ENCODE peak calls at places on chromosome X, in nine cellular contexts. D is mucosa of gallbladder, Y is T-helper 2 cell, A is left lung, J is NCI-H82, T is amygdala, C is HEK293T, K is right cardiac atrium, W is PC-3. I is an unnamed sample.

GRCh38 chrX:47224266-47224895 is 5.9 kb downstream of the CDK16 start:
- DNase-seq in D (no peak), Y (no peak), A (no peak), J (no peak), T (no peak), C (no peak), K (no peak), W (no peak), I (no peak)

GRCh38 chrX:74421181-74422028 is at the start of gene SLC16A2:
- DNase-seq in D (peak; percentile 62), Y (no peak), A (peak; percentile 68), J (peak; percentile 94), T (no peak), C (peak; percentile 70), K (peak; percentile 91), W (peak; percentile 72), I (peak; percentile 86)

GRCh38 chrX:24426340-24426913 is 38.7 kb upstream of the PDK3 start:
- DNase-seq in D (no peak), Y (no peak), A (no peak), J (peak; percentile 37), T (no peak), C (no peak), K (no peak), W (peak; percentile 39), I (peak; percentile 15)

GRCh38 chrX:12894074-12894691 is 12.2 kb upstream of the TLR8 start:
- DNase-seq in D (no peak), Y (no peak), A (no peak), J (peak; percentile 73), T (no peak), C (peak; percentile 34), K (no peak), W (peak; percentile 55), I (peak; percentile 50)

GRCh38 chrX:86133761-86134160 is 14.5 kb upstream of the DACH2 start:
- DNase-seq in D (no peak), Y (no peak), A (no peak), J (peak; percentile 6), T (no peak), C (no peak), K (no peak), W (no peak), I (peak; percentile 17)

GRCh38 chrX:14398725-14399124 is 130.6 kb upstream of the GLRA2 start:
- DNase-seq in D (peak; percentile 21), Y (no peak), A (no peak), J (no peak), T (no peak), C (no peak), K (no peak), W (peak; percentile 64), I (no peak)

GRCh38 chrX:19839770-19840254 is 47.6 kb downstream of the SH3KBP1 start:
- DNase-seq in D (no peak), Y (no peak), A (no peak), J (no peak), T (no peak), C (no peak), K (no peak), W (peak; percentile 72), I (no peak)

GRCh38 chrX:125205918-125206665 is 113.6 kb upstream of the TEX13C start:
- DNase-seq in D (no peak), Y (no peak), A (no peak), J (no peak), T (no peak), C (no peak), K (no peak), W (peak; percentile 30), I (peak; percentile 5)

GRCh38 chrX:11908371-11908770 is 150.3 kb downstream of the MSL3 start:
- DNase-seq in D (no peak), Y (no peak), A (no peak), J (peak; percentile 47), T (no peak), C (peak; percentile 20), K (no peak), W (peak; percentile 63), I (peak; percentile 8)

GRCh38 chrX:35251229-35251628 is 308.6 kb downstream of the FAM47B start:
- DNase-seq in D (no peak), Y (no peak), A (no peak), J (no peak), T (no peak), C (no peak), K (no peak), W (no peak), I (no peak)

GRCh38 chrX:27583976-27584375 is 6.2 kb upstream of the DCAF8L2 start:
- DNase-seq in D (no peak), Y (no peak), A (no peak), J (no peak), T (no peak), C (no peak), K (no peak), W (peak; percentile 49), I (no peak)

GRCh38 chrX:40072246-40072645 is 25.5 kb downstream of the BCOR start:
- DNase-seq in D (no peak), Y (no peak), A (no peak), J (no peak), T (no peak), C (no peak), K (no peak), W (no peak), I (no peak)

GRCh38 chrX:80572636-80573035 is 152.4 kb downstream of the TENT5D start:
- DNase-seq in D (no peak), Y (no peak), A (no peak), J (no peak), T (no peak), C (no peak), K (no peak), W (no peak), I (no peak)

GRCh38 chrX:110131031-110131430 is 128.1 kb downstream of the TMEM164 start:
- DNase-seq in D (no peak), Y (no peak), A (no peak), J (peak; percentile 98), T (no peak), C (no peak), K (no peak), W (no peak), I (no peak)

GRCh38 chrX:70171636-70172035 is 5.6 kb upstream of the DGAT2L6 start:
- DNase-seq in D (no peak), Y (no peak), A (no peak), J (peak; percentile 19), T (no peak), C (no peak), K (no peak), W (peak; percentile 39), I (no peak)

GRCh38 chrX:109472939-109473713 is 8.8 kb downstream of the GUCY2F start:
- DNase-seq in D (no peak), Y (no peak), A (no peak), J (peak; percentile 57), T (no peak), C (peak; percentile 55), K (peak; percentile 18), W (peak; percentile 28), I (peak; percentile 1)

GRCh38 chrX:154799554-154800348 is 5.5 kb downstream of the MPP1 start:
- DNase-seq in D (peak; percentile 75), Y (no peak), A (no peak), J (peak; percentile 92), T (no peak), C (no peak), K (no peak), W (peak; percentile 64), I (no peak)

GRCh38 chrX:40581333-40581910 is 652 bp downstream of the ATP6AP2 start:
- DNase-seq in D (no peak), Y (no peak), A (no peak), J (peak; percentile 15), T (no peak), C (no peak), K (no peak), W (peak; percentile 13), I (no peak)

GRCh38 chrX:123830309-123830708 is 29.5 kb upstream of the XIAP start:
- DNase-seq in D (peak; percentile 54), Y (no peak), A (peak; percentile 56), J (no peak), T (no peak), C (no peak), K (no peak), W (no peak), I (no peak)

GRCh38 chrX:109890300-109890699 is 112.6 kb upstream of the TMEM164 start:
- DNase-seq in D (no peak), Y (no peak), A (no peak), J (no peak), T (no peak), C (no peak), K (no peak), W (no peak), I (no peak)

GRCh38 chrX:40281341-40282005 is 183.7 kb upstream of the BCOR start:
- DNase-seq in D (no peak), Y (no peak), A (no peak), J (no peak), T (no peak), C (no peak), K (no peak), W (no peak), I (no peak)

GRCh38 chrX:10525381-10525780 is 95.0 kb downstream of the MID1 start:
- DNase-seq in D (no peak), Y (no peak), A (no peak), J (no peak), T (no peak), C (no peak), K (no peak), W (no peak), I (no peak)

GRCh38 chrX:3425031-3425430 is 78.6 kb upstream of the MXRA5 start:
- DNase-seq in D (no peak), Y (no peak), A (no peak), J (no peak), T (no peak), C (no peak), K (no peak), W (no peak), I (no peak)

GRCh38 chrX:130552444-130553073 is 150.8 kb downstream of the RBMX2 start:
- DNase-seq in D (no peak), Y (no peak), A (no peak), J (no peak), T (no peak), C (no peak), K (no peak), W (no peak), I (no peak)

GRCh38 chrX:85052636-85053343 is 49.1 kb downstream of the APOOL start:
- DNase-seq in D (no peak), Y (no peak), A (no peak), J (no peak), T (no peak), C (no peak), K (no peak), W (peak; percentile 68), I (no peak)

I was measured in SK-N-SH.